ENCODE peak calls at places on chromosomes 3 and 15, in eight cellular contexts. B, V, Y, L, U, E, D and I are unnamed samples.

GRCh38 chr3:138043266-138044029 is 33.5 kb downstream of the CLDN18 start:
- DNase-seq in B (no peak), V (no peak), Y (no peak), L (no peak), U (no peak), E (no peak), D (no peak), I (no peak)

GRCh38 chr3:52299815-52300611 is 12.4 kb downstream of the GLYCTK start:
- DNase-seq in B (no peak), V (no peak), Y (no peak), L (no peak), U (no peak), E (peak; percentile 73), D (peak; percentile 65), I (no peak)

GRCh38 chr3:173732237-173732636 is 334.7 kb downstream of the NLGN1 start:
- DNase-seq in B (no peak), V (no peak), Y (no peak), L (no peak), U (no peak), E (no peak), D (no peak), I (no peak)

GRCh38 chr15:31974855-31975421 is 55.4 kb upstream of the CHRNA7 start:
- DNase-seq in B (no peak), V (no peak), Y (peak; percentile 84), L (no peak), U (no peak), E (no peak), D (peak; percentile 25), I (peak; percentile 47)

GRCh38 chr15:85769182-85769900 is 25.4 kb downstream of the KLHL25 start:
- DNase-seq in B (no peak), V (no peak), Y (no peak), L (no peak), U (no peak), E (no peak), D (no peak), I (no peak)

GRCh38 chr3:87924485-87924884 is 134.3 kb downstream of the CGGBP1 start:
- DNase-seq in B (no peak), V (no peak), Y (no peak), L (no peak), U (no peak), E (no peak), D (no peak), I (no peak)

GRCh38 chr15:41218851-41219250 is 11.7 kb downstream of the EXD1 start:
- DNase-seq in B (no peak), V (no peak), Y (no peak), L (no peak), U (no peak), E (no peak), D (no peak), I (no peak)

GRCh38 chr3:12750223-12750622 is 8.8 kb downstream of the TMEM40 start:
- DNase-seq in B (peak; percentile 47), V (no peak), Y (no peak), L (no peak), U (peak; percentile 61), E (peak; percentile 75), D (peak; percentile 31), I (peak; percentile 11)

GRCh38 chr15:58396181-58396580 is 35.6 kb upstream of the LIPC start:
- DNase-seq in B (no peak), V (no peak), Y (no peak), L (no peak), U (no peak), E (no peak), D (no peak), I (no peak)

GRCh38 chr15:94395626-94396025 is 164.3 kb downstream of the MCTP2 start:
- DNase-seq in B (no peak), V (no peak), Y (no peak), L (no peak), U (no peak), E (no peak), D (no peak), I (no peak)

GRCh38 chr3:51391566-51392300 is 648 bp downstream of the RBM15B start:
- DNase-seq in B (no peak), V (no peak), Y (no peak), L (no peak), U (no peak), E (peak; percentile 32), D (no peak), I (peak; percentile 31)

GRCh38 chr3:64305731-64306130 is 80.5 kb upstream of the PRICKLE2 start:
- DNase-seq in B (no peak), V (no peak), Y (no peak), L (no peak), U (no peak), E (no peak), D (no peak), I (no peak)

GRCh38 chr3:20039765-20040475 is at the start of gene KAT2B:
- DNase-seq in B (no peak), V (peak; percentile 89), Y (peak; percentile 93), L (no peak), U (peak; percentile 52), E (peak; percentile 83), D (peak; percentile 47), I (peak; percentile 85)

GRCh38 chr3:20041197-20041780 is 1.0 kb downstream of the KAT2B start:
- DNase-seq in B (no peak), V (peak; percentile 91), Y (no peak), L (no peak), U (peak; percentile 73), E (peak; percentile 95), D (peak; percentile 61), I (peak; percentile 91)

GRCh38 chr3:20039082-20039764 is 1.0 kb upstream of the KAT2B start:
- DNase-seq in B (no peak), V (no peak), Y (no peak), L (no peak), U (no peak), E (no peak), D (no peak), I (no peak)

GRCh38 chr3:20042331-20042730 is 2.1 kb downstream of the KAT2B start:
- DNase-seq in B (no peak), V (no peak), Y (no peak), L (no peak), U (no peak), E (no peak), D (no peak), I (no peak)

GRCh38 chr3:20040476-20041196 is 390 bp downstream of the KAT2B start:
- DNase-seq in B (peak; percentile 34), V (peak; percentile 91), Y (peak; percentile 94), L (no peak), U (peak; percentile 51), E (peak; percentile 87), D (peak; percentile 27), I (peak; percentile 85)
- TF ChIP-seq POLR2A in B (no peak), V (peak; percentile 31), Y (no peak), L (no peak), U (no peak), E (no peak), D (no peak), I (peak; percentile 39)

DNA sequence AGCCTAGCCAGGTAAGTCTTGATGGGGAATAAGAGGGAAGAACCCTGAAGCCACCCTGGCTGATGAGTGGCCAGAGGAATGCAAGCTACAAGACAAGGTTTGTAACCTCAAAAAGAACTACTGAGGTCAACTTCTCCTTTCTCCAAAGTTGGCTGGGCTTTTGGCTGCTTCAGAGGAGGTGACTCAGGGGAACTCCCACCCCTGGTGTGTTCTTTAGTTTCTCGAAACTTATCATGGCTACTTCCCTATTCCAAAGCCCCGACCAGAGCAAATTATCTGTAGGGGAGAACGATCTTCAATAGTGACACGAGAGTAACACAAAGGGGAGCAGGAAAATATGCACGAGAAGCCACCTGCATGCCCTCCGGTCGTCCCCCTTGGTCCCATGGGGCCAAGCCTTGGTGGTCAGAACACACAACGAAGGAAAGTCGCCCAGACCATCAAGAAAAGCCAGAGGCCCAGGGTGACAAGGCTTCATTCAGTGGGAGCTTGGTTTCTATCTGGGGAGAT is 6.5 kb upstream of the BCL2A1 start:
- DNase-seq in B (no peak), V (no peak), Y (no peak), L (no peak), U (no peak), E (peak; percentile 66), D (no peak), I (peak; percentile 14)
- H3K4me3 ChIP-seq in B (no peak overlapping the region), V (no peak overlapping the region), Y (no peak overlapping the region), L (no peak overlapping the region), U (no peak overlapping the region), E (no peak overlapping the region), D (no peak overlapping the region), I (no peak overlapping the region)

DNA sequence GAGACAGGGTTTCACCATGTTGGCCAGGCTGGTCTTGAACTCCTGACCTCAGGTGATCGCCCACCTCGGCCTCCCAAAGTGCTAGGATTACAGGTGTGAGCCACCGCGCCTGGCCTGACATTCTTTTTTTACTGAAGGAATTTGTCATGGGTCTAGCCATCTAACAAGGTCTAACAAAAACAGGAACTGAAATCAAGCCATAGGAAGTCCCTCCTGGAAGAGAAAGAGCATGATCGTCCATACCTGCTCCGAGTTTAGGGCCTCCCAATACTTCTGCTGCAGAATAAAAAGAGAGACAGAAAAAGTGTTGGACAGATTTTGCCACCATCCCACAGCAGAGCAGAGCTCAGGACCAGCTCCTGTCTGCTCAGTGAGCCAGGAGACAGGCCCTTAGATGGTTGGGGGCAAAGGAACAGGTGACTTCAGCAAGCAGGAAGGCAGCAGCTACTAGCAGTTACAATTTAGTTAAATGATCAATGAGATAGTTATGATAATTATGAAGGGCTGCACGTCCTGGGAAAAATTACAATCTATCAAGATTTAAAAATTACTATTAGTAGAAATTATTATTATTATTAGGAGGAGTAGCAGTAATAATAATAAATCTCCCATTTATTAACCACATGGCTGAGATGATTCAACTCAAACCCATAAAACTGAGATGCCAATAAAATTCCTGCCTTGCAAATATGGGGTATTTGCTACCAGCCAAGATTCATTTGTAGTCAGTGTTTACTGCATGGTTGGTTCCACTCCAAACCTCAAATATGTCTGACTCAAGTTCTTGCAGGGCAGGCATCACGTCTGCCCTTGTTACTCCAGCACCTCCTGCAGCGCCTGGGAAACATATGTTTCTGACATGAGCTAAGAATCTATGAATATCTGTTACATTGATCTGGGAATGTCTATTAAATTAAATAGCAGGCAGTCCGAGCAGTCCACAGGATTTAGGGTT is 40.1 kb downstream of the TMEM44 start:
- DNase-seq in B (peak; percentile 91), V (no peak), Y (no peak), L (no peak), U (peak; percentile 79), E (no peak), D (no peak), I (no peak)
- TF ChIP-seq POLR2AphosphoS5 in B (peak; percentile 83), V (peak; percentile 38), Y (no peak), L (no peak), U (peak; percentile 44), E (no peak), D (no peak), I (peak; percentile 26)

GRCh38 chr15:90387534-90388461 is at the start of gene IQGAP1:
- DNase-seq in B (peak; percentile 92), V (peak; percentile 99), Y (peak; percentile 99), L (peak; percentile 88), U (peak; percentile 98), E (peak; percentile 99), D (peak; percentile 92), I (peak; percentile 98)
- TF ChIP-seq POLR2A in B (peak; percentile 28), V (peak; percentile 79), Y (peak; percentile 84), L (peak; percentile 73), U (peak; percentile 79), E (peak; percentile 53), D (peak; percentile 71), I (peak; percentile 96)